ENCODE peak calls at places on chromosomes 1 and 21, in eight cellular contexts. X is breast epithelium, A is SK-N-SH, H is transverse colon, U is Panc1, D is sigmoid colon, L is H1, F is HCT116. R is an unnamed sample.
A peak's percentile ranks its signal among the peaks of the same experiment; 100 is the strongest.

GRCh38 chr1:207027221-207027777 is 5.3 kb downstream of the C1orf116 start:
- DNase-seq in A (no peak), X (no peak), D (no peak), F (peak; percentile 86), L (no peak), U (no peak), H (peak; percentile 82), R (no peak)

GRCh38 chr1:115332813-115333608 is 5.0 kb downstream of the NGF start:
- DNase-seq in A (no peak), D (peak; percentile 82), X (no peak), H (no peak), F (no peak), L (no peak), U (no peak), R (no peak)

GRCh38 chr1:63799324-63799723 is 25.5 kb downstream of the ROR1 start:
- DNase-seq in D (no peak), L (no peak), A (no peak), H (no peak), X (no peak), F (no peak), U (no peak), R (no peak)

GRCh38 chr1:235329139-235329808 is 904 bp downstream of the GGPS1 start:
- DNase-seq in L (no peak), H (peak; percentile 51), A (peak; percentile 24), F (no peak), X (no peak), D (peak; percentile 72), U (peak; percentile 35), R (no peak)

GRCh38 chr1:108000620-108001105 is 35.7 kb upstream of the VAV3 start:
- DNase-seq in F (no peak), A (peak; percentile 64), D (peak; percentile 63), U (no peak), H (no peak), L (no peak), X (peak; percentile 57), R (no peak)

GRCh38 chr1:14689996-14690614 is 91.6 kb downstream of the KAZN start:
- DNase-seq in X (no peak), F (no peak), L (no peak), D (no peak), U (no peak), H (no peak), A (no peak), R (no peak)

GRCh38 chr21:43193651-43194302 is 25.0 kb downstream of the CRYAA start:
- DNase-seq in X (peak; percentile 57), A (peak; percentile 38), H (no peak), F (no peak), D (peak; percentile 63), L (no peak), U (no peak), R (no peak)

GRCh38 chr1:172662464-172663109 is 3.7 kb downstream of the FASLG start:
- DNase-seq in D (no peak), L (no peak), H (peak; percentile 69), U (no peak), A (peak; percentile 43), F (no peak), X (no peak), R (peak; percentile 92)

GRCh38 chr1:89339039-89339438 is 24.8 kb upstream of the GBP6 start:
- DNase-seq in A (no peak), L (no peak), U (no peak), H (no peak), F (no peak), X (no peak), D (no peak), R (no peak)

GRCh38 chr1:59999006-59999405 is 72.4 kb upstream of the CYP2J2 start:
- DNase-seq in A (no peak), U (no peak), X (no peak), F (no peak), L (no peak), D (no peak), H (no peak), R (no peak)

GRCh38 chr1:101253976-101254660 is 17.3 kb downstream of the S1PR1 start:
- DNase-seq in L (no peak), A (no peak), H (no peak), D (no peak), F (no peak), X (no peak), U (no peak), R (no peak)

GRCh38 chr1:24622218-24622617 is 20.9 kb upstream of the SRRM1 start:
- DNase-seq in L (no peak), A (no peak), D (no peak), F (no peak), U (no peak), X (no peak), H (no peak), R (peak; percentile 7)

GRCh38 chr1:57711326-57711725 is 287.5 kb upstream of the DAB1 start:
- DNase-seq in U (no peak), L (no peak), A (no peak), D (no peak), X (no peak), H (no peak), F (no peak), R (no peak)

GRCh38 chr21:37914211-37914900 is 1.9 kb downstream of the KCNJ6 start:
- DNase-seq in D (no peak), F (no peak), A (peak; percentile 11), H (no peak), L (no peak), X (no peak), U (no peak), R (no peak)

GRCh38 chr1:209585672-209586071 is 2.2 kb downstream of the CAMK1G start:
- DNase-seq in H (peak; percentile 45), F (no peak), U (no peak), X (no peak), A (peak; percentile 81), D (peak; percentile 66), L (no peak), R (no peak)

GRCh38 chr1:14039894-14040430 is 340.0 kb downstream of the PRDM2 start:
- DNase-seq in L (peak; percentile 5), U (no peak), F (no peak), X (no peak), A (no peak), H (no peak), D (no peak), R (no peak)

GRCh38 chr1:59029768-59030167 is 245.9 kb upstream of the JUN start:
- DNase-seq in X (no peak), H (no peak), U (no peak), D (no peak), F (no peak), A (no peak), L (no peak), R (no peak)

GRCh38 chr1:204331847-204332487 is 27.8 kb downstream of the PLEKHA6 start:
- DNase-seq in H (peak; percentile 83), L (no peak), F (no peak), X (no peak), A (no peak), U (no peak), D (no peak), R (no peak)

GRCh38 chr1:66283583-66284041 is 250.3 kb upstream of the SGIP1 start:
- DNase-seq in L (no peak), H (no peak), A (no peak), F (no peak), U (no peak), X (no peak), D (no peak), R (no peak)

GRCh38 chr21:41506526-41507520 is 1.1 kb downstream of the TMPRSS2 start:
- DNase-seq in X (peak; percentile 72), F (no peak), D (no peak), U (no peak), L (no peak), A (no peak), H (peak; percentile 56), R (no peak)

GRCh38 chr21:36718951-36719501 is 20.1 kb downstream of the SIM2 start:
- DNase-seq in D (peak; percentile 61), U (no peak), X (no peak), A (no peak), H (peak; percentile 87), F (peak; percentile 52), L (no peak), R (no peak)

GRCh38 chr1:89671775-89672488 is 39.0 kb downstream of the LRRC8C start:
- DNase-seq in F (no peak), A (no peak), D (no peak), H (no peak), L (no peak), X (no peak), U (peak; percentile 72), R (no peak)

DNA sequence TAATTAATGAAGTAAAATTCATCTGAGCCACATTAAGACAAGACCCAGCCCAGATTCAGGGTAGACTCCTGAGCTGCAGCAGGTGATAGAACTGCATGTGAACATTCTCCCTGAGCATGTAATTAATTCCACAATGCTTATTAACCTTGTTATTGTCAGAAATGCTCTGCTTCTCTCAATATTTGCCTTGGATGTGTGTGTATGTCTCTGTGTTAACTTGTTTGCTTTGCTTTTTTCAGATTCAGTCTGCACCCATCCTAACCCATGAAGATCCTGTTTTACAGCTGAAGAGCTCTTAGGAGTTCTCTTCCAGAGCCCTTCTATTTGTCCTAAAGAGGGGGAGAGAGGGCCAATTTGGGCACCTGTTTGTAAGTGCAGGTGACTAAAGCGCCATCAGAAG is 143.2 kb upstream of the BMP8A start:
- DNase-seq in F (no peak), D (no peak), U (no peak), L (no peak), A (no peak), X (no peak), H (no peak), R (no peak)
- TF ChIP-seq POLR2AphosphoS5 in F (no peak), D (no peak), U (no peak), L (no peak), A (no peak), X (no peak), H (no peak), R (no peak)

GRCh38 chr1:159826436-159827101 is at the start of gene SLAMF8:
- DNase-seq in U (no peak), A (no peak), L (no peak), H (peak; percentile 61), X (no peak), F (no peak), D (no peak), R (no peak)
- H3K4me1 ChIP-seq in U (no peaks in the 10 kb centered on the region), A (peaks cover 6% of the 10 kb centered on the region), L (no peaks in the 10 kb centered on the region), H (no peaks in the 10 kb centered on the region), X (no peaks in the 10 kb centered on the region), F (no peaks in the 10 kb centered on the region), D (no peaks in the 10 kb centered on the region), R (peaks cover 11% of the 10 kb centered on the region)

DNA sequence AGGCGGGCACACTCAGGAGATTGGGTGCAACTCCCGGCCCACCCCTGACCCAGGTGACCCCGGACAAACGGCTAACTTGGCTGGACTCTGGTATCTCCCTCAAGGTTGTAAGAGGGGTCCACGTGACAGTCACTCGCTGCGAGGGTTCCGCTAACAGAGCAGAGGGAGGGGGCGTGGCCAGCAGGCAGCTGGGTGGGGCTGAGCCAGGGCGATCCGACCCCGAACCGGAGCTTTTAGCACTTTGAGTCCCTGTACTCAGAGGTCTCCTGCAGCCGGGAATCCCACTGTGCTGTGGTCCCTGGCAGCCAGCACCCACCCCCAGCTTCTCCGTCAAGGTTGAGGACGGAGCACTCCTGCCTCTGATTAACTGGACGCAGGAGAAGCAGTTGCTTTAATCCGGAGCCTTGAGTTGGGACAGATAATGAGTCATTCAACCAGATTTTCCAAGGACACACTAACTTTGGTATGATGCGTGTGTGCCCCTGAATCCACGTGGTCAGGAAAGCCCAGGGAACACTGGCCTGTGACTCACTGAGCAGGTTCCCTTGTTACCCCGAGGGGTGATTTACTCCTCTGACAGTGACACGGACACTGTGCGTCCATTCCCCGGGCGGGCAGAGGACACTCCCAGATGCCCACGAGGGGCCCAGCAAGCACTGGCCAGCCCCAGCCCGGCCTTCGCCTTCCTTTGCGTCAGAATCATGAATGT is 16.8 kb downstream of the TRPM2 start:
- DNase-seq in F (no peak), U (no peak), D (peak; percentile 62), L (no peak), A (peak; percentile 71), X (peak; percentile 49), H (no peak), R (no peak)
- TF ChIP-seq POLR2AphosphoS5 in F (no peak), U (no peak), D (no peak), L (no peak), A (no peak), X (no peak), H (no peak), R (no peak)

GRCh38 chr1:151005729-151006330 is 872 bp downstream of the MINDY1 start:
- DNase-seq in U (no peak), H (no peak), X (no peak), F (no peak), D (no peak), A (no peak), L (no peak), R (no peak)
- H3K4me1 ChIP-seq in U (peaks cover 7% of the 10 kb centered on the region), H (peaks cover 49% of the 10 kb centered on the region), X (peaks cover 30% of the 10 kb centered on the region), F (peaks cover 13% of the 10 kb centered on the region), D (no peaks in the 10 kb centered on the region), A (peaks cover 5% of the 10 kb centered on the region), L (peaks cover 9% of the 10 kb centered on the region), R (peaks cover 79% of the 10 kb centered on the region)